ENCODE peak calls at places on chromosomes 11 and 22, in nine cellular contexts. Q, K, C, Z, G, V, I, E and J are unnamed samples.

GRCh38 chr11:116651757-116652237 is 121.0 kb downstream of the BUD13 start:
- DNase-seq in Q (no peak), E (no peak), V (no peak), I (no peak), Z (no peak), K (no peak), G (no peak), C (no peak), J (no peak)

GRCh38 chr11:34665077-34665835 is 44.4 kb downstream of the EHF start:
- DNase-seq in C (no peak), V (no peak), Q (no peak), Z (peak; percentile 8), I (no peak), E (no peak), G (no peak), K (no peak), J (no peak)

GRCh38 chr22:45318168-45318557 is 8.4 kb downstream of the FAM118A start:
- DNase-seq in Q (peak; percentile 94), C (peak; percentile 26), I (peak; percentile 74), E (peak; percentile 84), V (peak; percentile 92), G (peak; percentile 76), K (peak; percentile 78), Z (peak; percentile 70), J (peak; percentile 79)

GRCh38 chr11:111177037-111177988 is 68.2 kb upstream of the POU2AF2 start:
- DNase-seq in Q (no peak), I (no peak), C (no peak), G (no peak), E (no peak), V (no peak), Z (no peak), K (no peak), J (no peak)

GRCh38 chr11:60957188-60957587 is 5.2 kb upstream of the SLC15A3 start:
- DNase-seq in E (no peak), V (no peak), G (no peak), Q (no peak), I (no peak), C (no peak), Z (no peak), K (no peak), J (no peak)

GRCh38 chr11:83069441-83070043 is 2.2 kb downstream of the RAB30 start:
- DNase-seq in Z (peak; percentile 10), K (no peak), E (no peak), G (peak; percentile 20), V (no peak), I (no peak), Q (peak; percentile 33), C (no peak), J (no peak)

GRCh38 chr11:68021167-68021787 is 9.2 kb upstream of the NDUFS8 start:
- DNase-seq in I (no peak), Q (no peak), Z (no peak), V (no peak), E (peak; percentile 72), G (no peak), C (no peak), K (no peak), J (no peak)

GRCh38 chr11:61927501-61927900 is 10.1 kb upstream of the RAB3IL1 start:
- DNase-seq in Z (no peak), C (no peak), Q (no peak), I (no peak), V (no peak), E (no peak), K (no peak), G (peak; percentile 33), J (no peak)

GRCh38 chr22:24423519-24424000 is 3.8 kb upstream of the ADORA2A start:
- DNase-seq in Q (peak; percentile 80), I (peak; percentile 41), C (no peak), G (no peak), Z (no peak), K (peak; percentile 70), V (no peak), E (peak; percentile 73), J (peak; percentile 52)

GRCh38 chr22:49965291-49966040 is 4.9 kb downstream of the PIM3 start:
- DNase-seq in K (no peak), G (no peak), Q (no peak), C (no peak), I (no peak), E (peak; percentile 31), V (no peak), Z (no peak), J (no peak)

GRCh38 chr11:122633219-122633829 is 22.2 kb upstream of the UBASH3B start:
- DNase-seq in G (peak; percentile 34), V (no peak), K (peak; percentile 18), C (peak; percentile 51), E (no peak), I (no peak), Z (peak; percentile 42), Q (peak; percentile 83), J (no peak)

GRCh38 chr11:100098560-100098959 is 588.5 kb upstream of the ARHGAP42 start:
- DNase-seq in Q (no peak), V (no peak), C (no peak), G (peak; percentile 41), I (no peak), K (no peak), Z (no peak), E (no peak), J (no peak)

GRCh38 chr22:37054078-37054440 is 2.5 kb downstream of the KCTD17 start:
- DNase-seq in K (no peak), G (no peak), Q (no peak), V (no peak), I (no peak), Z (peak; percentile 71), C (no peak), E (no peak), J (no peak)

GRCh38 chr11:9092846-9093778 is 1.7 kb upstream of the SCUBE2 start:
- DNase-seq in I (no peak), K (peak; percentile 6), C (peak; percentile 20), G (no peak), Z (peak; percentile 48), V (no peak), Q (peak; percentile 20), E (no peak), J (no peak)

GRCh38 chr11:85947431-85948272 is 92.5 kb downstream of the CCDC83 start:
- DNase-seq in C (peak; percentile 25), K (no peak), Z (no peak), G (peak; percentile 51), V (no peak), I (no peak), Q (peak; percentile 91), E (no peak), J (no peak)

GRCh38 chr11:70739811-70740474 is 341.6 kb downstream of the CTTN start:
- DNase-seq in E (no peak), G (no peak), Z (no peak), V (no peak), I (no peak), C (no peak), Q (peak; percentile 2), K (no peak), J (no peak)

GRCh38 chr11:587978-588380 is 11.7 kb downstream of the PHRF1 start:
- DNase-seq in G (peak; percentile 52), Z (no peak), C (no peak), K (peak; percentile 31), E (no peak), Q (peak; percentile 47), V (no peak), I (peak; percentile 51), J (peak; percentile 42)

GRCh38 chr11:86735462-86736302 is 63.3 kb upstream of the ME3 start:
- DNase-seq in Z (no peak), Q (peak; percentile 74), C (no peak), G (peak; percentile 65), K (no peak), E (no peak), V (no peak), I (no peak), J (no peak)

GRCh38 chr11:77580712-77581337 is 8.9 kb upstream of the AQP11 start:
- DNase-seq in C (peak; percentile 61), K (peak; percentile 54), Z (peak; percentile 15), I (no peak), V (no peak), Q (no peak), G (peak; percentile 53), E (no peak), J (no peak)

GRCh38 chr11:10382518-10382917 is 72.5 kb upstream of the AMPD3 start:
- DNase-seq in V (no peak), Q (no peak), C (peak; percentile 66), I (no peak), K (peak; percentile 44), G (no peak), E (no peak), Z (no peak), J (no peak)

GRCh38 chr11:34585870-34586654 is 34.8 kb upstream of the EHF start:
- DNase-seq in V (peak; percentile 68), G (peak; percentile 64), Q (peak; percentile 83), E (no peak), I (no peak), K (peak; percentile 56), C (peak; percentile 72), Z (peak; percentile 41), J (no peak)

GRCh38 chr22:24894998-24895397 is 51.5 kb downstream of the LHFPL7 start:
- DNase-seq in I (no peak), E (peak; percentile 88), V (no peak), Q (peak; percentile 31), K (no peak), Z (no peak), G (peak; percentile 62), C (no peak), J (no peak)

GRCh38 chr11:15873501-15873900 is 482.8 kb downstream of the SOX6 start:
- DNase-seq in V (no peak), I (no peak), E (no peak), C (no peak), Q (no peak), K (no peak), Z (no peak), G (no peak), J (no peak)

GRCh38 chr11:1829039-1829820 is 5.6 kb upstream of the SYT8 start:
- DNase-seq in K (no peak), Q (peak; percentile 75), I (no peak), Z (no peak), V (no peak), E (no peak), G (peak; percentile 95), C (no peak), J (no peak)

GRCh38 chr11:95245038-95245437 is 14.0 kb upstream of the SESN3 start:
- DNase-seq in I (no peak), K (no peak), Z (no peak), E (no peak), G (peak; percentile 2), V (no peak), Q (peak; percentile 69), C (peak; percentile 9), J (no peak)

GRCh38 chr22:47337161-47337621 is 574.7 kb downstream of the TBC1D22A start:
- DNase-seq in G (peak; percentile 93), Z (peak; percentile 23), Q (peak; percentile 28), I (no peak), V (no peak), K (no peak), E (no peak), C (peak; percentile 65), J (no peak)

GRCh38 chr11:103581680-103582265 is 454.7 kb upstream of the DDI1 start:
- DNase-seq in C (no peak), Z (no peak), I (no peak), Q (no peak), K (no peak), V (peak; percentile 22), G (no peak), E (no peak), J (no peak)

GRCh38 chr22:43848366-43849171 is 13.7 kb downstream of the SULT4A1 start:
- DNase-seq in C (peak; percentile 25), K (no peak), G (no peak), Q (peak; percentile 15), V (no peak), Z (peak; percentile 75), E (no peak), I (no peak), J (no peak)

GRCh38 chr22:41827671-41828070 is 5.2 kb upstream of the SREBF2 start:
- DNase-seq in K (no peak), Q (no peak), V (no peak), G (no peak), Z (no peak), E (no peak), C (no peak), I (no peak), J (no peak)